ENCODE peak calls at places on chromosomes 4 and X, in ten cellular contexts. K is pons, A is globus pallidus, I is heart right ventricle, B is cardiac fibroblast, T is astrocyte of the spinal cord, G is progenitor cell of endocrine pancreas, V is adrenal gland, E is AG04450, C is ascending aorta. D is an unnamed sample.
A peak's percentile ranks its signal among the peaks of the same experiment; 100 is the strongest.

GRCh38 chrX:119118780-119119395 is 8.7 kb downstream of the KIAA1210 start:
- DNase-seq in K (peak; percentile 37), A (peak; percentile 27), I (peak; percentile 25), B (peak; percentile 58), T (peak; percentile 33), G (peak; percentile 29), V (peak; percentile 27), E (no peak), C (no peak), D (peak; percentile 0)

GRCh38 chrX:41085883-41086626 is 810 bp downstream of the USP9X start:
- DNase-seq in K (peak; percentile 22), A (peak; percentile 51), I (peak; percentile 58), B (peak; percentile 48), T (peak; percentile 54), G (peak; percentile 42), V (peak; percentile 72), E (no peak), C (peak; percentile 17), D (peak; percentile 40)

GRCh38 chr4:7778524-7779193 is 161.0 kb downstream of the AFAP1 start:
- DNase-seq in K (no peak), A (no peak), I (no peak), B (no peak), T (peak; percentile 60), G (no peak), V (no peak), E (no peak), C (no peak), D (no peak)

GRCh38 chrX:100829730-100830129 is 9.5 kb downstream of the CSTF2 start:
- DNase-seq in K (no peak), A (no peak), I (no peak), B (peak; percentile 14), T (peak; percentile 10), G (no peak), V (no peak), E (no peak), C (no peak), D (no peak)

GRCh38 chr4:89299153-89299789 is 8.3 kb downstream of the GPRIN3 start:
- DNase-seq in K (peak; percentile 38), A (no peak), I (no peak), B (no peak), T (no peak), G (no peak), V (no peak), E (no peak), C (no peak), D (no peak)

GRCh38 chrX:45614853-45615252 is 414.2 kb upstream of the DIPK2B start:
- DNase-seq in K (no peak), A (no peak), I (no peak), B (no peak), T (no peak), G (no peak), V (no peak), E (no peak), C (no peak), D (no peak)

GRCh38 chr4:163331629-163332360 is 601 bp downstream of the NPY1R start:
- DNase-seq in K (no peak), A (no peak), I (no peak), B (peak; percentile 25), T (peak; percentile 32), G (peak; percentile 38), V (peak; percentile 17), E (no peak), C (no peak), D (no peak)

GRCh38 chrX:133415276-133416105 is at the start of gene GPC4:
- DNase-seq in K (no peak), A (no peak), I (peak; percentile 51), B (peak; percentile 23), T (peak; percentile 68), G (peak; percentile 59), V (peak; percentile 65), E (no peak), C (no peak), D (peak; percentile 20)

GRCh38 chrX:23103546-23103945 is 103.8 kb downstream of the DDX53 start:
- DNase-seq in K (no peak), A (no peak), I (no peak), B (no peak), T (no peak), G (no peak), V (no peak), E (no peak), C (no peak), D (no peak)

GRCh38 chrX:21770631-21771321 is 12.9 kb upstream of the SMPX start:
- DNase-seq in K (no peak), A (no peak), I (no peak), B (no peak), T (no peak), G (no peak), V (no peak), E (no peak), C (no peak), D (no peak)

GRCh38 chr4:122831515-122832196 is 5.0 kb downstream of the FGF2 start:
- DNase-seq in K (no peak), A (no peak), I (no peak), B (no peak), T (no peak), G (no peak), V (no peak), E (no peak), C (no peak), D (no peak)

GRCh38 chr4:22884157-22884556 is 191.4 kb downstream of the GBA3 start:
- DNase-seq in K (no peak), A (no peak), I (no peak), B (no peak), T (no peak), G (no peak), V (no peak), E (no peak), C (no peak), D (no peak)

GRCh38 chrX:40172169-40172979 is 74.6 kb upstream of the BCOR start:
- DNase-seq in K (no peak), A (no peak), I (peak; percentile 67), B (peak; percentile 63), T (peak; percentile 58), G (no peak), V (peak; percentile 43), E (no peak), C (no peak), D (no peak)

GRCh38 chrX:53086464-53086863 is 4.3 kb downstream of the TSPYL2 start:
- DNase-seq in K (peak; percentile 34), A (no peak), I (peak; percentile 18), B (peak; percentile 47), T (no peak), G (no peak), V (peak; percentile 79), E (no peak), C (no peak), D (no peak)

GRCh38 chr4:67632492-67632891 is 68.5 kb downstream of the UBA6 start:
- DNase-seq in K (no peak), A (no peak), I (no peak), B (no peak), T (no peak), G (no peak), V (no peak), E (no peak), C (no peak), D (no peak)

GRCh38 chr4:133320576-133321170 is 171.6 kb downstream of the PCDH10 start:
- DNase-seq in K (peak; percentile 60), A (peak; percentile 27), I (no peak), B (peak; percentile 37), T (peak; percentile 43), G (no peak), V (no peak), E (no peak), C (no peak), D (no peak)

GRCh38 chrX:42976729-42977366 is 198.9 kb upstream of the PPP1R2C start:
- DNase-seq in K (no peak), A (no peak), I (no peak), B (no peak), T (no peak), G (no peak), V (no peak), E (no peak), C (no peak), D (no peak)

GRCh38 chr4:1866095-1866755 is 5.0 kb upstream of the NSD2 start:
- DNase-seq in K (no peak), A (no peak), I (no peak), B (no peak), T (no peak), G (no peak), V (no peak), E (no peak), C (no peak), D (no peak)

GRCh38 chrX:21975827-21976226 is 35.3 kb downstream of the SMS start:
- DNase-seq in K (peak; percentile 25), A (no peak), I (no peak), B (peak; percentile 75), T (peak; percentile 68), G (no peak), V (no peak), E (peak; percentile 54), C (no peak), D (no peak)

GRCh38 chrX:65406532-65406931 is 128.1 kb downstream of the LAS1L start:
- DNase-seq in K (no peak), A (no peak), I (no peak), B (no peak), T (no peak), G (no peak), V (no peak), E (no peak), C (no peak), D (no peak)

GRCh38 chr4:112759313-112759712 is 122.4 kb downstream of the LARP7 start:
- DNase-seq in K (no peak), A (no peak), I (no peak), B (no peak), T (no peak), G (no peak), V (no peak), E (no peak), C (no peak), D (no peak)

GRCh38 chr4:2761035-2761923 is 5.1 kb upstream of the TNIP2 start:
- DNase-seq in K (no peak), A (no peak), I (no peak), B (no peak), T (peak; percentile 22), G (no peak), V (no peak), E (no peak), C (no peak), D (no peak)

GRCh38 chr4:39730067-39730466 is 32.1 kb downstream of the UBE2K start:
- DNase-seq in K (no peak), A (no peak), I (no peak), B (peak; percentile 10), T (no peak), G (no peak), V (peak; percentile 40), E (no peak), C (no peak), D (no peak)

GRCh38 chr4:168550071-168550766 is 53.4 kb downstream of the PALLD start:
- DNase-seq in K (no peak), A (no peak), I (no peak), B (no peak), T (peak; percentile 66), G (no peak), V (no peak), E (no peak), C (no peak), D (no peak)

GRCh38 chr4:181845617-181846016 is 397.6 kb upstream of the TENM3 start:
- DNase-seq in K (no peak), A (no peak), I (no peak), B (no peak), T (no peak), G (no peak), V (no peak), E (no peak), C (no peak), D (no peak)

GRCh38 chr4:152166567-152166966 is 369.3 kb downstream of the FBXW7 start:
- DNase-seq in K (no peak), A (no peak), I (no peak), B (no peak), T (no peak), G (peak; percentile 37), V (no peak), E (no peak), C (no peak), D (no peak)

D was measured in anterior cingulate cortex.